ENCODE peak calls at places on chromosomes 2 and 18, in eight cellular contexts. One of them, this sample, is unnamed.

GRCh38 chr2:51103205-51103604 is 71.3 kb upstream of the NRXN1 start:
- DNase-seq in heart right ventricle: peak
- DNase-seq in Peyer's patch: no peak
- DNase-seq in fibroblast of the aortic adventitia: no peak
- DNase-seq in coronary artery: no peak
- DNase-seq in transverse colon: peak
- DNase-seq in IMR-90: peak
- DNase-seq in lower leg skin: no peak
- DNase-seq in this sample: peak

GRCh38 chr2:184599054-184599874 is 935 bp downstream of the ZNF804A start:
- DNase-seq in heart right ventricle: no peak
- DNase-seq in Peyer's patch: peak
- DNase-seq in fibroblast of the aortic adventitia: peak
- DNase-seq in coronary artery: no peak
- DNase-seq in transverse colon: no peak
- DNase-seq in IMR-90: peak
- DNase-seq in lower leg skin: no peak
- DNase-seq in this sample: peak

GRCh38 chr2:37156071-37156856 is 516 bp downstream of the EIF2AK2 start:
- DNase-seq in heart right ventricle: peak
- DNase-seq in Peyer's patch: peak
- DNase-seq in fibroblast of the aortic adventitia: peak
- DNase-seq in coronary artery: peak
- DNase-seq in transverse colon: peak
- DNase-seq in IMR-90: peak
- DNase-seq in lower leg skin: peak
- DNase-seq in this sample: peak

GRCh38 chr2:18829976-18830375 is 240.6 kb upstream of the NT5C1B start:
- DNase-seq in heart right ventricle: no peak
- DNase-seq in Peyer's patch: no peak
- DNase-seq in fibroblast of the aortic adventitia: peak
- DNase-seq in coronary artery: no peak
- DNase-seq in transverse colon: no peak
- DNase-seq in IMR-90: no peak
- DNase-seq in lower leg skin: no peak
- DNase-seq in this sample: no peak

GRCh38 chr2:50773533-50773932 is 258.4 kb downstream of the NRXN1 start:
- DNase-seq in heart right ventricle: no peak
- DNase-seq in Peyer's patch: no peak
- DNase-seq in fibroblast of the aortic adventitia: no peak
- DNase-seq in coronary artery: no peak
- DNase-seq in transverse colon: no peak
- DNase-seq in IMR-90: no peak
- DNase-seq in lower leg skin: no peak
- DNase-seq in this sample: no peak

GRCh38 chr2:122136071-122136470 is 380.6 kb downstream of the TSN start:
- DNase-seq in heart right ventricle: no peak
- DNase-seq in Peyer's patch: no peak
- DNase-seq in fibroblast of the aortic adventitia: no peak
- DNase-seq in coronary artery: no peak
- DNase-seq in transverse colon: no peak
- DNase-seq in IMR-90: peak
- DNase-seq in lower leg skin: no peak
- DNase-seq in this sample: no peak

GRCh38 chr2:232402518-232402917 is 4.1 kb upstream of the ALPG start:
- DNase-seq in heart right ventricle: no peak
- DNase-seq in Peyer's patch: no peak
- DNase-seq in fibroblast of the aortic adventitia: no peak
- DNase-seq in coronary artery: no peak
- DNase-seq in transverse colon: no peak
- DNase-seq in IMR-90: no peak
- DNase-seq in lower leg skin: peak
- DNase-seq in this sample: no peak

GRCh38 chr2:94874277-94874997 is 3.2 kb downstream of the TEKT4 start:
- DNase-seq in heart right ventricle: no peak
- DNase-seq in Peyer's patch: peak
- DNase-seq in fibroblast of the aortic adventitia: peak
- DNase-seq in coronary artery: no peak
- DNase-seq in transverse colon: peak
- DNase-seq in IMR-90: peak
- DNase-seq in lower leg skin: peak
- DNase-seq in this sample: peak

GRCh38 chr2:11833601-11834000 is 87.2 kb downstream of the LPIN1 start:
- DNase-seq in heart right ventricle: no peak
- DNase-seq in Peyer's patch: no peak
- DNase-seq in fibroblast of the aortic adventitia: peak
- DNase-seq in coronary artery: no peak
- DNase-seq in transverse colon: no peak
- DNase-seq in IMR-90: peak
- DNase-seq in lower leg skin: no peak
- DNase-seq in this sample: no peak

GRCh38 chr18:74351354-74351753 is 35.7 kb downstream of the C18orf63 start:
- DNase-seq in heart right ventricle: no peak
- DNase-seq in Peyer's patch: no peak
- DNase-seq in fibroblast of the aortic adventitia: peak
- DNase-seq in coronary artery: no peak
- DNase-seq in transverse colon: no peak
- DNase-seq in IMR-90: peak
- DNase-seq in lower leg skin: no peak
- DNase-seq in this sample: no peak

GRCh38 chr2:157825885-157826284 is 50.2 kb downstream of the ACVR1 start:
- DNase-seq in heart right ventricle: no peak
- DNase-seq in Peyer's patch: no peak
- DNase-seq in fibroblast of the aortic adventitia: peak
- DNase-seq in coronary artery: no peak
- DNase-seq in transverse colon: no peak
- DNase-seq in IMR-90: peak
- DNase-seq in lower leg skin: peak
- DNase-seq in this sample: no peak

GRCh38 chr2:215722125-215722524 is 286.3 kb upstream of the FN1 start:
- DNase-seq in heart right ventricle: no peak
- DNase-seq in Peyer's patch: no peak
- DNase-seq in fibroblast of the aortic adventitia: no peak
- DNase-seq in coronary artery: no peak
- DNase-seq in transverse colon: peak
- DNase-seq in IMR-90: peak
- DNase-seq in lower leg skin: no peak
- DNase-seq in this sample: no peak
- H3K4me3 ChIP-seq in heart right ventricle: no peak
- H3K4me3 ChIP-seq in Peyer's patch: no peak
- H3K4me3 ChIP-seq in fibroblast of the aortic adventitia: no peak
- H3K4me3 ChIP-seq in coronary artery: no peak
- H3K4me3 ChIP-seq in transverse colon: no peak
- H3K4me3 ChIP-seq in IMR-90: no peak
- H3K4me3 ChIP-seq in lower leg skin: no peak
- H3K4me3 ChIP-seq in this sample: no peak

DNA sequence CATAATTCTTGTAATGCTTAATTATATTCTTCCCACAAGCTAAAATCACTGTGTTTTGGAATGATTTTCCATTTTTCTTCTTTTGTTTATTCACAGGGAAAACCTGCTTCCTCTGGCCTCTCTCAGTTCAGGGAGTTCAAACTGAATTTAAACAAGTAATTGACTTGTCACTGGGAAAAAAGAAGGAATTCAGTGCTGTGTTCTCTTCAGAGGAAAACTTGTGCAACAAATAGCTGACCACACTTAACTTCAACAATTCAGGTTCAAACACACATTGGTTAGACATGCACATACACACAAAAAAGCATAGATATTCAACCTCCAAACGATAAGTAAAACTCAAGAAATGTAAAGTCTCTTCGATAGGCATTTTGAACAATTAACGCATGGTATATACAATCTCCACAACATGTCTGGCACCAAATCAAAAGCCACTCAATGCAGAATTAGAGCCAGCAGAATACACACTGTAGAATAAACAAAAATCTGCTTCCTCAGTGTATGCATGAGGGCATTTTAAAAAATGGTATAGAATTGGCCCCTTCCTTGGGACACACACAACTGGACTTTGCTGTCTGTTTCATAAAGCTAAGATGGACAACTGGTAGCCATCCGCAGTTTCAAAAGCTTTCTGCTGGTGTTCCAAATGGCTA is 269.0 kb downstream of the TCF4 start:
- DNase-seq in heart right ventricle: no peak
- DNase-seq in Peyer's patch: no peak
- DNase-seq in fibroblast of the aortic adventitia: peak
- DNase-seq in coronary artery: no peak
- DNase-seq in transverse colon: no peak
- DNase-seq in IMR-90: peak
- DNase-seq in lower leg skin: no peak
- DNase-seq in this sample: peak
- H3K4me3 ChIP-seq in heart right ventricle: peak
- H3K4me3 ChIP-seq in Peyer's patch: peak
- H3K4me3 ChIP-seq in fibroblast of the aortic adventitia: peak
- H3K4me3 ChIP-seq in coronary artery: peak
- H3K4me3 ChIP-seq in transverse colon: peak
- H3K4me3 ChIP-seq in IMR-90: no peak
- H3K4me3 ChIP-seq in lower leg skin: no peak
- H3K4me3 ChIP-seq in this sample: peak

GRCh38 chr2:220512419-220512818 is 885.0 kb downstream of the SLC4A3 start:
- DNase-seq in heart right ventricle: no peak
- DNase-seq in Peyer's patch: no peak
- DNase-seq in fibroblast of the aortic adventitia: peak
- DNase-seq in coronary artery: no peak
- DNase-seq in transverse colon: no peak
- DNase-seq in IMR-90: peak
- DNase-seq in lower leg skin: no peak
- DNase-seq in this sample: no peak
- H3K4me3 ChIP-seq in heart right ventricle: no peak
- H3K4me3 ChIP-seq in Peyer's patch: no peak
- H3K4me3 ChIP-seq in fibroblast of the aortic adventitia: no peak
- H3K4me3 ChIP-seq in coronary artery: no peak
- H3K4me3 ChIP-seq in transverse colon: no peak
- H3K4me3 ChIP-seq in IMR-90: no peak
- H3K4me3 ChIP-seq in lower leg skin: no peak
- H3K4me3 ChIP-seq in this sample: no peak

DNA sequence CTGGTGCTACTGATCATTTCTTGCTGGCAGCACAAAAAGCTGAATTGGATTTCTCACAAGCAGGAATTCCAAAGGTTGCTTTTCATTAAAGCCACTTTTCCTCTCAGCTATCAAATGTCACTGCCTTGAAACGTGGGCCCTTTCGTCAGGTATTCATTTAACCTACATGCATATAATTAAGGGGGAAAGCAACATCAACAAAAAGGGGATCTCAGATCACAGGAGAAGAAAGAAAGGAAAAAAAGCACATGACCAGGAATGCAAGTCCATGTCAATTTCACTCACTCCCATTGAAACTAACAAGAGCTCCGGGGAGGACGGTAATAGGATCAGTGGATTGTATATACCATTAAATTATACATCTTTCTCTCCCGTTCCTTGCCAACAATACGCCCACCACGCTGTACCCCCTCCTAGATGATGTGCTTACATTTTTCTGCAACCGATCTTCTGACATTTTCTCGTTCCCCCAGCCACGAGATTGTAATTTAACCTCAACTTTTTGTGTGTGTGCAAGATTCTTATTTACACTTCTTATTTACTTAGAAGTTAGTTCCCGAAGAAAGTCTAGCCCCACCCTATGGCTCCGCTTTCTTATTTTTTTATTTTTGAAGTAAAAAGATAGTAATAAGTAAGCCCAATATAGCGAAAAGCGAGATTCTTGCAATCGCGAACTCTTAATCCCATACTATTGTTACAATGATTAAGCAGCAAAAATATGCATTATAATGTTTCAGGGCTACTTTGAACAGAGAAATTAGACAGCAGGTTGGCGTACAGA is 707 bp downstream of the FIGN start:
- DNase-seq in heart right ventricle: no peak
- DNase-seq in Peyer's patch: no peak
- DNase-seq in fibroblast of the aortic adventitia: peak
- DNase-seq in coronary artery: no peak
- DNase-seq in transverse colon: no peak
- DNase-seq in IMR-90: peak
- DNase-seq in lower leg skin: no peak
- DNase-seq in this sample: peak
- H3K4me3 ChIP-seq in heart right ventricle: peak
- H3K4me3 ChIP-seq in Peyer's patch: peak
- H3K4me3 ChIP-seq in fibroblast of the aortic adventitia: peak
- H3K4me3 ChIP-seq in coronary artery: peak
- H3K4me3 ChIP-seq in transverse colon: peak
- H3K4me3 ChIP-seq in IMR-90: peak
- H3K4me3 ChIP-seq in lower leg skin: peak
- H3K4me3 ChIP-seq in this sample: peak

DNA sequence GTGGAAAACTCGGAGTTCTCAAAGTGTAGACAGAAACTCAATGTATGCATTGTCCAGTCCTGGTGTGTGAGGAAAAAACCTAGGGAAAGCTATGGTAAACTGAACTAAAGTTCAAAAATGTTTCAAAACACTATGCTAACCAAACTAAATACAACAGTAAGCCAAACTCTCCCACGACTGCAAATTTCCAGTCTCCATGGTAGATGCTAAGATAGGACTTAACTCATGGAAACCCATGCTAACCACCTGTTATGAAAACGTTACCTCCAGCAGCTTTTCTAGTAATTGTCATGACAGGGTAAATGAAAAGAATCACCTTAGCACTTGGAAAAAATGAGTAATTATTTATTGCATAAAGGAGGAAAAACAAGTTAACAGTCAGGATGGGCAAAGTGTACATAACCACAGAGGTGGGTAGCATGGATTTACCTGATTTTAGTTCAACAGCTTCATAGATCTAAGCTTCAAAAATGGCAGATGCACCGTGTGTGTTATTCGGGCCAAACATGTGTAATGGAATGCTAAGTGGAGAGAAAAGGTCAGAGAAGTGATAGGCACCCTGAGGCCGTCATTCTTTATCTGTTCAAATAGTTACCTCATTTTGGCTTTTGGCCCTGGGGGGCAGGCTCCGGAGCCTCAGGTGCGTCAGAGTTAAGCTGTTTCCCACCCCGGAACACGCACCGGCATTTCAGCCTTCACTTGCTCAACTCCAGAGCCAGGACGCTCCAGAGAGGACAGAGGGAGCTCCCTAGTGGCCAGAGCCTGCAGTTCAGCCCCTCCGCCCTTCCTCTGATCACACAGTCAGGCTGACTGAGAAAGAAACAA is 135.5 kb upstream of the EPC2 start:
- DNase-seq in heart right ventricle: peak
- DNase-seq in Peyer's patch: peak
- DNase-seq in fibroblast of the aortic adventitia: peak
- DNase-seq in coronary artery: peak
- DNase-seq in transverse colon: peak
- DNase-seq in IMR-90: peak
- DNase-seq in lower leg skin: peak
- DNase-seq in this sample: peak
- H3K4me3 ChIP-seq in heart right ventricle: peak
- H3K4me3 ChIP-seq in Peyer's patch: peak
- H3K4me3 ChIP-seq in fibroblast of the aortic adventitia: peak
- H3K4me3 ChIP-seq in coronary artery: peak
- H3K4me3 ChIP-seq in transverse colon: no peak
- H3K4me3 ChIP-seq in IMR-90: no peak
- H3K4me3 ChIP-seq in lower leg skin: no peak
- H3K4me3 ChIP-seq in this sample: peak

GRCh38 chr2:161419338-161419965 is 3.4 kb downstream of the TBR1 start:
- DNase-seq in heart right ventricle: no peak
- DNase-seq in Peyer's patch: no peak
- DNase-seq in fibroblast of the aortic adventitia: no peak
- DNase-seq in coronary artery: no peak
- DNase-seq in transverse colon: no peak
- DNase-seq in IMR-90: no peak
- DNase-seq in lower leg skin: no peak
- DNase-seq in this sample: no peak
- H3K4me3 ChIP-seq in heart right ventricle: no peak
- H3K4me3 ChIP-seq in Peyer's patch: no peak
- H3K4me3 ChIP-seq in fibroblast of the aortic adventitia: no peak
- H3K4me3 ChIP-seq in coronary artery: no peak
- H3K4me3 ChIP-seq in transverse colon: no peak
- H3K4me3 ChIP-seq in IMR-90: no peak
- H3K4me3 ChIP-seq in lower leg skin: no peak
- H3K4me3 ChIP-seq in this sample: no peak

GRCh38 chr2:133726906-133727305 is 158.6 kb upstream of the NCKAP5 start:
- DNase-seq in heart right ventricle: no peak
- DNase-seq in Peyer's patch: no peak
- DNase-seq in fibroblast of the aortic adventitia: peak
- DNase-seq in coronary artery: no peak
- DNase-seq in transverse colon: no peak
- DNase-seq in IMR-90: no peak
- DNase-seq in lower leg skin: no peak
- DNase-seq in this sample: no peak
- H3K4me3 ChIP-seq in heart right ventricle: no peak
- H3K4me3 ChIP-seq in Peyer's patch: no peak
- H3K4me3 ChIP-seq in fibroblast of the aortic adventitia: peak
- H3K4me3 ChIP-seq in coronary artery: peak
- H3K4me3 ChIP-seq in transverse colon: no peak
- H3K4me3 ChIP-seq in IMR-90: peak
- H3K4me3 ChIP-seq in lower leg skin: no peak
- H3K4me3 ChIP-seq in this sample: peak

This sample was measured in osteoblast.